ENCODE peak calls at places on chromosome 1, in seven cellular contexts. T is GM12892, D is SK-N-SH, R is H1, U is K562, Y is GM12878, X is HepG2. Q is an unnamed sample.

GRCh38 chr1:236142358-236143103 is at the start of gene GPR137B:
- DNase-seq in T (peak), D (peak), R (no peak), U (peak), Y (no peak), X (no peak), Q (peak)

GRCh38 chr1:230836801-230837200 is 31.5 kb downstream of the C1orf198 start:
- DNase-seq in T (no peak), D (no peak), R (no peak), U (no peak), Y (no peak), X (no peak), Q (no peak)

GRCh38 chr1:19866029-19866428 is 16.2 kb upstream of the OTUD3 start:
- DNase-seq in T (no peak), D (no peak), R (no peak), U (no peak), Y (no peak), X (no peak), Q (no peak)

GRCh38 chr1:27099904-27100796 is 54.8 kb downstream of the SLC9A1 start:
- DNase-seq in T (no peak), D (peak), R (no peak), U (peak), Y (no peak), X (no peak), Q (no peak)

GRCh38 chr1:89692601-89693503 is 59.9 kb downstream of the LRRC8C start:
- DNase-seq in T (no peak), D (peak), R (no peak), U (peak), Y (peak), X (no peak), Q (no peak)

GRCh38 chr1:244318512-244318911 is 133.2 kb downstream of the ADSS2 start:
- DNase-seq in T (no peak), D (no peak), R (no peak), U (no peak), Y (no peak), X (no peak), Q (no peak)

GRCh38 chr1:116737020-116737854 is 17.0 kb upstream of the CD2 start:
- DNase-seq in T (peak), D (peak), R (peak), U (peak), Y (peak), X (peak), Q (peak)

GRCh38 chr1:184624626-184625025 is 130.0 kb downstream of the EDEM3 start:
- DNase-seq in T (no peak), D (no peak), R (no peak), U (no peak), Y (no peak), X (no peak), Q (no peak)

DNA sequence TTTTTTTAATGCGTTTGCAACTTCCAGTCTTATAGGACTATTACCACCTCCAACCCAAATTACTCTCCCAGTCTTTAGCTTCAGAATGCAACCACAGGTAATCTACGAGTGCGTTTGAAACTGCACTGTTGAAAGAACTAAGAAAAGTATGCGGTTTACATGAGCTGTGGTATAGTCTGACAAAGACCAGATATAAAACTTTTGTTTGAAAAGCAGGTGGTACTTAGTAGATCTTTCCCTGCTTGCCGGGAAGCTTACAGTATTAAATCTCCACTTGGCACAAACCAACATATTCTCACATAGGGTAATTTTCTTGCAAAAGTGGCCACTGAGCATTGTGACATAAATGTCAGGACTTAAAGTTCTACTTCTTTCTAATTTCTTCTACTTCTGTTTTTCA is 8.4 kb downstream of the RGS2 start:
- DNase-seq in T (no peak), D (no peak), R (no peak), U (no peak), Y (no peak), X (no peak), Q (no peak)
- TF ChIP-seq POLR2AphosphoS5 in T (no peak), D (no peak), R (no peak), U (no peak), Y (no peak), X (no peak), Q (no peak)

GRCh38 chr1:76336951-76337371 is 262.4 kb downstream of the ST6GALNAC3 start:
- DNase-seq in T (no peak), D (peak), R (no peak), U (no peak), Y (no peak), X (no peak), Q (no peak)

GRCh38 chr1:76337777-76338176 is 263.2 kb downstream of the ST6GALNAC3 start:
- DNase-seq in T (no peak), D (peak), R (no peak), U (no peak), Y (no peak), X (no peak), Q (no peak)
- TF ChIP-seq TAF1 in T (no peak), D (no peak), R (no peak), U (no peak), Y (no peak), X (no peak), Q (no peak)

DNA sequence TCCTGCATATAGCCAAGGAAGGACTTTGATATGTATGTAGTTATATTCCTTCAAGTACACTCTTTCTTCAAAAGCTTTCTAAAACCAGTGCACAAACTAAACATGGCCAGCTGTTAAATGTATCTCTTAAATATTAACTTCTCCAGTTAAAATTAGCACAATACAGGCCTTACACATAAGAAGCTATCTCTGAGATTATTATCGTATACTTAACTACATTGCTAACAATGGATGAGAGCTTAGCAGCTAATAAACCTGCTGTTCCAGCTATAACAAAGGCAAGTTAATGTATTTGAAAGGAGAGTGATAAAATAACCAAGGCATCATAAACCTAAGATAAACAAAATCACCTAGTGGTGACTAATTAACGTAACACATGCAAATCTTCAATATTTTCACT is 274.3 kb upstream of the CHRM3 start:
- DNase-seq in T (no peak), D (no peak), R (no peak), U (no peak), Y (no peak), X (no peak), Q (no peak)
- TF ChIP-seq POLR2AphosphoS5 in T (no peak), D (no peak), R (no peak), U (no peak), Y (no peak), X (no peak), Q (no peak)

GRCh38 chr1:161899091-161899490 is 124.6 kb downstream of the OLFML2B start:
- DNase-seq in T (no peak), D (no peak), R (no peak), U (no peak), Y (no peak), X (no peak), Q (no peak)
- TF ChIP-seq TAF1 in T (no peak), D (no peak), R (no peak), U (no peak), Y (no peak), X (no peak), Q (no peak)

GRCh38 chr1:207335695-207336363 is 14.4 kb downstream of the CD55 start:
- DNase-seq in T (no peak), D (no peak), R (no peak), U (no peak), Y (peak), X (no peak), Q (no peak)
- TF ChIP-seq POLR2AphosphoS5 in T (no peak), D (no peak), R (no peak), U (no peak), Y (peak), X (no peak), Q (no peak)

GRCh38 chr1:53369761-53370160 is 41.9 kb upstream of the LRP8 start:
- DNase-seq in T (no peak), D (no peak), R (no peak), U (no peak), Y (no peak), X (no peak), Q (no peak)
- TF ChIP-seq TAF1 in T (no peak), D (no peak), R (no peak), U (no peak), Y (no peak), X (no peak), Q (no peak)

GRCh38 chr1:84613887-84614286 is 39.6 kb upstream of the CTBS start:
- DNase-seq in T (no peak), D (no peak), R (no peak), U (no peak), Y (no peak), X (no peak), Q (no peak)

GRCh38 chr1:84615785-84616184 is 41.5 kb upstream of the CTBS start:
- DNase-seq in T (no peak), D (no peak), R (no peak), U (no peak), Y (no peak), X (no peak), Q (no peak)

GRCh38 chr1:84611091-84611490 is 36.9 kb upstream of the CTBS start:
- DNase-seq in T (no peak), D (no peak), R (no peak), U (no peak), Y (no peak), X (no peak), Q (no peak)

GRCh38 chr1:84613026-84613425 is 38.8 kb upstream of the CTBS start:
- DNase-seq in T (no peak), D (no peak), R (no peak), U (no peak), Y (no peak), X (no peak), Q (no peak)

DNA sequence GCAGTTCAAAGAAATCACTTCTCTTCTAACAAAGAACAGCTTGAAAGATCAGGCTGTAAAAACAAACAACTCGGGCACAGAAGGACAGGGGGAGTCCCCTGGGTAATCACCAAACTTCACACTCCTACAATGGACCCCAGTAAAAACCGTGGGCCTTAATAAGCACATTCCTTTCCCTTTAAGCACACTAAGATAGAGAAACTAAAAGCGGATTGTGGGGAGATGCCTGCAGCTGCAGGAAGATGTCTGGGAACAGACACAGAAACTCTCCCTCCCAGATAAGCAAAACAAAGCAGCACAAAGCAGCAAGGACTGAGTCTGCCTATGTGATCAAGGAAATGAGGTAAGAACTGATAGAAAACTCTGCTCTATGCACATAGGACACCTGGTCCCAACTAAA is 37.6 kb upstream of the CTBS start:
- DNase-seq in T (no peak), D (no peak), R (no peak), U (no peak), Y (no peak), X (no peak), Q (no peak)
- TF ChIP-seq POLR2AphosphoS5 in T (no peak), D (no peak), R (no peak), U (no peak), Y (no peak), X (no peak), Q (no peak)